ENCODE peak calls at places on chromosomes 11 and 22, in six cellular contexts. One of them, this sample, is unnamed.

GRCh38 chr11:113114452-113115027 is 153.3 kb downstream of the NCAM1 start:
- DNase-seq in MM.1S: peak; percentile 69
- DNase-seq in left ventricle myocardium inferior: peak; percentile 28
- DNase-seq in adipocyte: peak; percentile 40
- DNase-seq in tibial nerve: no peak
- DNase-seq in CD8-positive, alpha-beta T cell: no peak
- DNase-seq in this sample: peak; percentile 81

GRCh38 chr11:131664246-131664645 is 293.8 kb downstream of the NTM start:
- DNase-seq in tibial nerve: no peak
- DNase-seq in left ventricle myocardium inferior: no peak
- DNase-seq in MM.1S: no peak
- DNase-seq in CD8-positive, alpha-beta T cell: no peak
- DNase-seq in adipocyte: no peak
- DNase-seq in this sample: no peak

GRCh38 chr22:48331266-48331665 is 1496.4 kb downstream of the BRD1 start:
- DNase-seq in MM.1S: no peak
- DNase-seq in adipocyte: no peak
- DNase-seq in left ventricle myocardium inferior: no peak
- DNase-seq in CD8-positive, alpha-beta T cell: no peak
- DNase-seq in tibial nerve: no peak
- DNase-seq in this sample: no peak

GRCh38 chr11:36510567-36511020 is 522 bp upstream of the TRAF6 start:
- DNase-seq in adipocyte: peak; percentile 38
- DNase-seq in MM.1S: no peak
- DNase-seq in tibial nerve: no peak
- DNase-seq in CD8-positive, alpha-beta T cell: no peak
- DNase-seq in left ventricle myocardium inferior: no peak
- DNase-seq in this sample: no peak

GRCh38 chr22:17946691-17947367 is 77.5 kb downstream of the MICAL3 start:
- DNase-seq in MM.1S: no peak
- DNase-seq in CD8-positive, alpha-beta T cell: no peak
- DNase-seq in adipocyte: no peak
- DNase-seq in left ventricle myocardium inferior: no peak
- DNase-seq in tibial nerve: no peak
- DNase-seq in this sample: no peak

GRCh38 chr22:50326959-50327710 is at the start of gene DENND6B:
- DNase-seq in adipocyte: peak; percentile 95
- DNase-seq in MM.1S: peak; percentile 83
- DNase-seq in CD8-positive, alpha-beta T cell: peak; percentile 64
- DNase-seq in left ventricle myocardium inferior: peak; percentile 85
- DNase-seq in tibial nerve: peak; percentile 68
- DNase-seq in this sample: peak; percentile 96

GRCh38 chr22:50293441-50294318 is 13.8 kb downstream of the PLXNB2 start:
- DNase-seq in MM.1S: no peak
- DNase-seq in left ventricle myocardium inferior: peak; percentile 78
- DNase-seq in CD8-positive, alpha-beta T cell: peak; percentile 19
- DNase-seq in adipocyte: peak; percentile 89
- DNase-seq in tibial nerve: no peak
- DNase-seq in this sample: peak; percentile 68

GRCh38 chr11:95790933-95791247 is 592 bp downstream of the CEP57 start:
- DNase-seq in CD8-positive, alpha-beta T cell: peak; percentile 57
- DNase-seq in left ventricle myocardium inferior: peak; percentile 43
- DNase-seq in MM.1S: peak; percentile 81
- DNase-seq in adipocyte: peak; percentile 69
- DNase-seq in tibial nerve: peak; percentile 55
- DNase-seq in this sample: peak; percentile 79

GRCh38 chr11:83272627-83273026 is 13.5 kb downstream of the CCDC90B start:
- DNase-seq in tibial nerve: no peak
- DNase-seq in adipocyte: peak; percentile 80
- DNase-seq in MM.1S: no peak
- DNase-seq in CD8-positive, alpha-beta T cell: no peak
- DNase-seq in left ventricle myocardium inferior: no peak
- DNase-seq in this sample: no peak

GRCh38 chr11:27234043-27234668 is 128.9 kb downstream of the CCDC34 start:
- DNase-seq in CD8-positive, alpha-beta T cell: no peak
- DNase-seq in tibial nerve: no peak
- DNase-seq in left ventricle myocardium inferior: peak; percentile 31
- DNase-seq in adipocyte: peak; percentile 87
- DNase-seq in MM.1S: no peak
- DNase-seq in this sample: peak; percentile 72

GRCh38 chr22:30875481-30876215 is 92.9 kb downstream of the MORC2 start:
- DNase-seq in left ventricle myocardium inferior: peak; percentile 76
- DNase-seq in adipocyte: no peak
- DNase-seq in tibial nerve: no peak
- DNase-seq in CD8-positive, alpha-beta T cell: no peak
- DNase-seq in MM.1S: no peak
- DNase-seq in this sample: peak; percentile 44

GRCh38 chr11:128905345-128906184 is 14.4 kb downstream of the KCNJ5 start:
- DNase-seq in CD8-positive, alpha-beta T cell: no peak
- DNase-seq in adipocyte: peak; percentile 51
- DNase-seq in left ventricle myocardium inferior: no peak
- DNase-seq in MM.1S: peak; percentile 49
- DNase-seq in tibial nerve: no peak
- DNase-seq in this sample: peak; percentile 60

GRCh38 chr22:37894939-37895670 is 11.0 kb upstream of the MICALL1 start:
- DNase-seq in left ventricle myocardium inferior: no peak
- DNase-seq in tibial nerve: no peak
- DNase-seq in CD8-positive, alpha-beta T cell: no peak
- DNase-seq in adipocyte: no peak
- DNase-seq in MM.1S: no peak
- DNase-seq in this sample: no peak

GRCh38 chr11:105538531-105538930 is 71.3 kb upstream of the GRIA4 start:
- DNase-seq in CD8-positive, alpha-beta T cell: no peak
- DNase-seq in adipocyte: no peak
- DNase-seq in left ventricle myocardium inferior: no peak
- DNase-seq in tibial nerve: no peak
- DNase-seq in MM.1S: no peak
- DNase-seq in this sample: no peak

GRCh38 chr22:48804811-48805301 is 1022.8 kb downstream of the BRD1 start:
- DNase-seq in MM.1S: no peak
- DNase-seq in tibial nerve: no peak
- DNase-seq in left ventricle myocardium inferior: no peak
- DNase-seq in adipocyte: no peak
- DNase-seq in CD8-positive, alpha-beta T cell: no peak
- DNase-seq in this sample: no peak

GRCh38 chr22:36606114-36606513 is 77.1 kb upstream of the EIF3D start:
- DNase-seq in CD8-positive, alpha-beta T cell: no peak
- DNase-seq in left ventricle myocardium inferior: peak; percentile 58
- DNase-seq in adipocyte: no peak
- DNase-seq in MM.1S: no peak
- DNase-seq in tibial nerve: no peak
- DNase-seq in this sample: no peak

GRCh38 chr11:14249121-14249963 is 109.6 kb downstream of the RRAS2 start:
- DNase-seq in tibial nerve: peak; percentile 27
- DNase-seq in left ventricle myocardium inferior: peak; percentile 37
- DNase-seq in MM.1S: peak; percentile 57
- DNase-seq in CD8-positive, alpha-beta T cell: peak; percentile 75
- DNase-seq in adipocyte: peak; percentile 85
- DNase-seq in this sample: no peak

GRCh38 chr11:30553521-30554110 is 32.5 kb downstream of the MPPED2 start:
- DNase-seq in left ventricle myocardium inferior: no peak
- DNase-seq in tibial nerve: no peak
- DNase-seq in CD8-positive, alpha-beta T cell: no peak
- DNase-seq in adipocyte: no peak
- DNase-seq in MM.1S: no peak
- DNase-seq in this sample: no peak

GRCh38 chr11:1573077-1573846 is 1.2 kb upstream of the DUSP8 start:
- DNase-seq in tibial nerve: no peak
- DNase-seq in adipocyte: peak; percentile 24
- DNase-seq in left ventricle myocardium inferior: no peak
- DNase-seq in MM.1S: no peak
- DNase-seq in CD8-positive, alpha-beta T cell: peak; percentile 30
- DNase-seq in this sample: no peak

GRCh38 chr11:121459413-121460041 is 6.8 kb upstream of the SORL1-AS1 start:
- DNase-seq in MM.1S: no peak
- DNase-seq in CD8-positive, alpha-beta T cell: peak; percentile 64
- DNase-seq in left ventricle myocardium inferior: no peak
- DNase-seq in adipocyte: no peak
- DNase-seq in tibial nerve: no peak
- DNase-seq in this sample: no peak

GRCh38 chr11:24391165-24391564 is 105.7 kb upstream of the LUZP2 start:
- DNase-seq in CD8-positive, alpha-beta T cell: no peak
- DNase-seq in MM.1S: no peak
- DNase-seq in tibial nerve: no peak
- DNase-seq in adipocyte: peak; percentile 82
- DNase-seq in left ventricle myocardium inferior: no peak
- DNase-seq in this sample: no peak

GRCh38 chr22:36911887-36912661 is 1.4 kb upstream of the CSF2RB start:
- DNase-seq in CD8-positive, alpha-beta T cell: no peak
- DNase-seq in MM.1S: no peak
- DNase-seq in left ventricle myocardium inferior: no peak
- DNase-seq in adipocyte: peak; percentile 34
- DNase-seq in tibial nerve: no peak
- DNase-seq in this sample: no peak

GRCh38 chr11:113675003-113675471 is 31.1 kb downstream of the TMPRSS5 start:
- DNase-seq in MM.1S: no peak
- DNase-seq in CD8-positive, alpha-beta T cell: no peak
- DNase-seq in adipocyte: peak; percentile 43
- DNase-seq in left ventricle myocardium inferior: no peak
- DNase-seq in tibial nerve: no peak
- DNase-seq in this sample: no peak

GRCh38 chr11:80632691-80633090 is 1191.9 kb upstream of the TENM4 start:
- DNase-seq in tibial nerve: no peak
- DNase-seq in left ventricle myocardium inferior: no peak
- DNase-seq in MM.1S: no peak
- DNase-seq in CD8-positive, alpha-beta T cell: no peak
- DNase-seq in adipocyte: no peak
- DNase-seq in this sample: no peak

GRCh38 chr11:57196556-57196955 is 14.8 kb downstream of the LRRC55 start:
- DNase-seq in left ventricle myocardium inferior: no peak
- DNase-seq in tibial nerve: no peak
- DNase-seq in adipocyte: no peak
- DNase-seq in MM.1S: no peak
- DNase-seq in CD8-positive, alpha-beta T cell: no peak
- DNase-seq in this sample: no peak

GRCh38 chr11:68646832-68647231 is 37.5 kb upstream of the GAL start:
- DNase-seq in tibial nerve: no peak
- DNase-seq in CD8-positive, alpha-beta T cell: no peak
- DNase-seq in adipocyte: no peak
- DNase-seq in left ventricle myocardium inferior: no peak
- DNase-seq in MM.1S: no peak
- DNase-seq in this sample: no peak

GRCh38 chr11:115869780-115870431 is 365.7 kb upstream of the CADM1 start:
- DNase-seq in MM.1S: no peak
- DNase-seq in left ventricle myocardium inferior: no peak
- DNase-seq in tibial nerve: no peak
- DNase-seq in adipocyte: no peak
- DNase-seq in CD8-positive, alpha-beta T cell: peak; percentile 25
- DNase-seq in this sample: peak; percentile 58

DNA sequence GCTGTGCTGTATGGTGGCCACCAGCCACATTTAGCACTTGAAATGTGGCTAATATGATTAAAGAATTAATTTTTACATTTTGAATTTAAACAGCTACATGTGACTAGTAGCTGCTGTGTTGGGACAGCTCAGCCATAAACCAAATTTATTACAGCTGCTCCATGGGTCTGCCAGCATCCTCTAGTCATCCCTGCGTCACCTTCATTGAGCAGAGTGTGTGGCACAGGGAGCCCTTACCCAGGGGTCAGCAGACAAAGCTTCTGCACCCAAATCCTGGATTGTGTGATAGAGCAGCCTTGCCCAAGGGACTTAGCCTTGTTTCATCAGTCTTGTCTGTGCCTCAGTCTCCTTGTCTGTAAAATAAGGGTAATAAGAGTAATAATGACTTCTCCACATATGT is 19.4 kb upstream of the ACCSL start:
- DNase-seq in CD8-positive, alpha-beta T cell: no peak
- DNase-seq in left ventricle myocardium inferior: no peak
- DNase-seq in adipocyte: no peak
- DNase-seq in tibial nerve: no peak
- DNase-seq in MM.1S: no peak
- DNase-seq in this sample: no peak
- H3K27me3 ChIP-seq in CD8-positive, alpha-beta T cell: no peaks in the 10 kb centered on the region
- H3K27me3 ChIP-seq in left ventricle myocardium inferior: no peaks in the 10 kb centered on the region
- H3K27me3 ChIP-seq in adipocyte: no peaks in the 10 kb centered on the region
- H3K27me3 ChIP-seq in tibial nerve: no peaks in the 10 kb centered on the region
- H3K27me3 ChIP-seq in MM.1S: no peaks in the 10 kb centered on the region
- H3K27me3 ChIP-seq in this sample: no peaks in the 10 kb centered on the region

GRCh38 chr22:46057762-46058420 is 80.9 kb upstream of the WNT7B start:
- DNase-seq in MM.1S: peak; percentile 89
- DNase-seq in adipocyte: peak; percentile 83
- DNase-seq in CD8-positive, alpha-beta T cell: peak; percentile 27
- DNase-seq in left ventricle myocardium inferior: peak; percentile 44
- DNase-seq in tibial nerve: peak; percentile 53
- DNase-seq in this sample: peak; percentile 64
- H3K4me3 ChIP-seq in MM.1S: peak overlapping the region; percentile 39
- H3K4me3 ChIP-seq in adipocyte: peak overlapping the region; percentile 87
- H3K4me3 ChIP-seq in CD8-positive, alpha-beta T cell: no peak overlapping the region
- H3K4me3 ChIP-seq in left ventricle myocardium inferior: peak overlapping the region; percentile 84
- H3K4me3 ChIP-seq in tibial nerve: peak overlapping the region; percentile 14
- H3K4me3 ChIP-seq in this sample: peak overlapping the region; percentile 38

GRCh38 chr11:65497141-65498041 is 1.5 kb upstream of the MALAT1 start:
- DNase-seq in MM.1S: peak; percentile 99
- DNase-seq in left ventricle myocardium inferior: peak; percentile 99
- DNase-seq in adipocyte: peak; percentile 99
- DNase-seq in CD8-positive, alpha-beta T cell: peak; percentile 98
- DNase-seq in tibial nerve: peak; percentile 98
- DNase-seq in this sample: peak; percentile 100

GRCh38 chr11:65498727-65498976 is 193 bp upstream of the MALAT1 start:
- DNase-seq in tibial nerve: no peak
- DNase-seq in MM.1S: no peak
- DNase-seq in left ventricle myocardium inferior: no peak
- DNase-seq in adipocyte: no peak
- DNase-seq in CD8-positive, alpha-beta T cell: no peak
- DNase-seq in this sample: no peak

GRCh38 chr11:65498977-65499712 is at the start of gene MALAT1:
- DNase-seq in tibial nerve: peak; percentile 91
- DNase-seq in CD8-positive, alpha-beta T cell: peak; percentile 95
- DNase-seq in left ventricle myocardium inferior: peak; percentile 93
- DNase-seq in adipocyte: peak; percentile 97
- DNase-seq in MM.1S: peak; percentile 93
- DNase-seq in this sample: peak; percentile 90

GRCh38 chr11:65498042-65498726 is 661 bp upstream of the MALAT1 start:
- DNase-seq in CD8-positive, alpha-beta T cell: peak; percentile 70
- DNase-seq in tibial nerve: no peak
- DNase-seq in left ventricle myocardium inferior: no peak
- DNase-seq in MM.1S: peak; percentile 70
- DNase-seq in adipocyte: peak; percentile 80
- DNase-seq in this sample: peak; percentile 75

GRCh38 chr11:65496304-65497140 is 2.3 kb upstream of the MALAT1 start:
- DNase-seq in adipocyte: peak; percentile 81
- DNase-seq in tibial nerve: no peak
- DNase-seq in left ventricle myocardium inferior: no peak
- DNase-seq in CD8-positive, alpha-beta T cell: no peak
- DNase-seq in MM.1S: no peak
- DNase-seq in this sample: peak; percentile 17
- H3K4me1 ChIP-seq in adipocyte: peaks cover 52% of the 10 kb centered on the region
- H3K4me1 ChIP-seq in tibial nerve: peaks cover 53% of the 10 kb centered on the region
- H3K4me1 ChIP-seq in left ventricle myocardium inferior: peaks cover 71% of the 10 kb centered on the region
- H3K4me1 ChIP-seq in CD8-positive, alpha-beta T cell: peaks cover 13% of the 10 kb centered on the region
- H3K4me1 ChIP-seq in MM.1S: peaks cover 22% of the 10 kb centered on the region
- H3K4me1 ChIP-seq in this sample: peaks cover 18% of the 10 kb centered on the region

GRCh38 chr11:71352748-71353147 is 95.4 kb downstream of the DHCR7 start:
- DNase-seq in tibial nerve: no peak
- DNase-seq in CD8-positive, alpha-beta T cell: no peak
- DNase-seq in left ventricle myocardium inferior: no peak
- DNase-seq in adipocyte: no peak
- DNase-seq in MM.1S: no peak
- DNase-seq in this sample: no peak
- H3K27me3 ChIP-seq in tibial nerve: no peaks in the 10 kb centered on the region
- H3K27me3 ChIP-seq in CD8-positive, alpha-beta T cell: no peaks in the 10 kb centered on the region
- H3K27me3 ChIP-seq in left ventricle myocardium inferior: peaks cover 79% of the 10 kb centered on the region
- H3K27me3 ChIP-seq in adipocyte: peaks cover 34% of the 10 kb centered on the region
- H3K27me3 ChIP-seq in MM.1S: peaks cover 75% of the 10 kb centered on the region
- H3K27me3 ChIP-seq in this sample: no peaks in the 10 kb centered on the region

This sample was measured in right cardiac atrium.